ENCODE peak calls at places on chromosomes 16 and 17, in nine cellular contexts. D is astrocyte of the cerebellum, N is HFF-Myc, E is AG09309, T is pancreas, M is heart right ventricle, W is fibroblast of the aortic adventitia, G is thoracic aorta, R is psoas muscle. V is an unnamed sample.

GRCh38 chr16:27405546-27406451 is 3.8 kb downstream of the IL21R start:
- DNase-seq in G (no peak), W (peak), E (no peak), T (no peak), N (no peak), R (no peak), D (no peak), M (no peak), V (no peak)

GRCh38 chr17:30323895-30324319 is 9.9 kb downstream of the TMIGD1 start:
- DNase-seq in M (no peak), R (no peak), N (no peak), T (no peak), W (peak), E (no peak), G (no peak), D (peak), V (no peak)

GRCh38 chr17:58918072-58918471 is 162.4 kb downstream of the PPM1E start:
- DNase-seq in N (no peak), D (no peak), W (no peak), T (no peak), R (no peak), G (no peak), M (no peak), E (no peak), V (no peak)

GRCh38 chr17:81322271-81323082 is 27.4 kb upstream of the SLC38A10 start:
- DNase-seq in D (no peak), W (no peak), T (no peak), E (no peak), R (peak), M (no peak), G (no peak), N (no peak), V (peak)

GRCh38 chr17:68777243-68777855 is 176.2 kb upstream of the FAM20A start:
- DNase-seq in D (peak), N (peak), M (peak), R (peak), W (peak), E (no peak), G (no peak), T (peak), V (peak)

GRCh38 chr17:73292031-73292531 is 19.7 kb downstream of the CDC42EP4 start:
- DNase-seq in T (no peak), N (no peak), D (no peak), G (peak), E (no peak), R (peak), M (peak), W (peak), V (no peak)

GRCh38 chr17:80101160-80101945 is at the start of gene GAA:
- DNase-seq in M (peak), G (no peak), N (peak), E (peak), T (peak), D (no peak), W (peak), R (peak), V (peak)

GRCh38 chr16:79597277-79597676 is 3.3 kb downstream of the MAF start:
- DNase-seq in D (no peak), E (no peak), N (no peak), M (no peak), W (no peak), R (no peak), T (no peak), G (no peak), V (no peak)

GRCh38 chr16:24800586-24800985 is 45.2 kb upstream of the SLC5A11 start:
- DNase-seq in M (no peak), W (peak), T (no peak), R (no peak), G (no peak), E (no peak), D (no peak), N (no peak), V (no peak)

GRCh38 chr16:80804061-80804450 is 342 bp downstream of the CDYL2 start:
- DNase-seq in T (peak), E (peak), M (peak), W (peak), D (peak), R (peak), G (no peak), N (peak), V (peak)

GRCh38 chr17:5501725-5502124 is 15.4 kb downstream of the MIS12 start:
- DNase-seq in D (no peak), N (no peak), M (no peak), W (no peak), G (no peak), T (no peak), R (no peak), E (no peak), V (no peak)

GRCh38 chr16:21277927-21278706 is at the start of gene CRYM:
- DNase-seq in W (peak), M (peak), N (no peak), D (no peak), E (no peak), T (peak), G (no peak), R (peak), V (peak)

GRCh38 chr17:2965621-2966275 is 97.7 kb downstream of the OR1D5 start:
- DNase-seq in N (no peak), G (no peak), R (no peak), M (no peak), W (peak), T (no peak), D (no peak), E (no peak), V (peak)

GRCh38 chr16:64830653-64831052 is 291.2 kb downstream of the CDH11 start:
- DNase-seq in G (no peak), R (no peak), E (peak), N (no peak), M (no peak), T (no peak), D (no peak), W (no peak), V (no peak)

GRCh38 chr17:68462381-68463210 is 5.3 kb upstream of the WIPI1 start:
- DNase-seq in W (peak), E (no peak), D (peak), M (peak), T (peak), G (no peak), N (peak), R (peak), V (peak)

GRCh38 chr17:41125064-41125463 is 1.1 kb upstream of the KRTAP4-12 start:
- DNase-seq in W (no peak), G (no peak), R (no peak), E (no peak), M (no peak), N (no peak), D (no peak), T (no peak), V (no peak)

GRCh38 chr17:62626719-62627218 is 701 bp upstream of the MRC2 start:
- DNase-seq in W (peak), T (no peak), D (peak), G (no peak), R (peak), M (peak), N (peak), E (peak), V (peak)

GRCh38 chr16:81571175-81571574 is 126.6 kb downstream of the CMIP start:
- DNase-seq in G (no peak), N (no peak), E (no peak), R (no peak), T (no peak), M (no peak), D (no peak), W (no peak), V (no peak)

GRCh38 chr16:2046889-2047329 is 725 bp downstream of the NTHL1 start:
- DNase-seq in R (no peak), N (no peak), T (no peak), D (no peak), E (no peak), W (no peak), M (no peak), G (no peak), V (no peak)

GRCh38 chr16:2044541-2044940 is 3.1 kb downstream of the NTHL1 start:
- DNase-seq in W (no peak), M (no peak), D (no peak), R (no peak), G (no peak), T (no peak), N (no peak), E (no peak), V (no peak)

GRCh38 chr16:2048116-2048543 is 345 bp downstream of the TSC2 start:
- DNase-seq in R (no peak), G (no peak), M (no peak), W (peak), T (no peak), E (no peak), D (no peak), N (no peak), V (no peak)

GRCh38 chr16:2046125-2046888 is 1.3 kb downstream of the NTHL1 start:
- DNase-seq in T (no peak), W (no peak), M (no peak), D (no peak), N (no peak), E (no peak), G (no peak), R (no peak), V (no peak)

DNA sequence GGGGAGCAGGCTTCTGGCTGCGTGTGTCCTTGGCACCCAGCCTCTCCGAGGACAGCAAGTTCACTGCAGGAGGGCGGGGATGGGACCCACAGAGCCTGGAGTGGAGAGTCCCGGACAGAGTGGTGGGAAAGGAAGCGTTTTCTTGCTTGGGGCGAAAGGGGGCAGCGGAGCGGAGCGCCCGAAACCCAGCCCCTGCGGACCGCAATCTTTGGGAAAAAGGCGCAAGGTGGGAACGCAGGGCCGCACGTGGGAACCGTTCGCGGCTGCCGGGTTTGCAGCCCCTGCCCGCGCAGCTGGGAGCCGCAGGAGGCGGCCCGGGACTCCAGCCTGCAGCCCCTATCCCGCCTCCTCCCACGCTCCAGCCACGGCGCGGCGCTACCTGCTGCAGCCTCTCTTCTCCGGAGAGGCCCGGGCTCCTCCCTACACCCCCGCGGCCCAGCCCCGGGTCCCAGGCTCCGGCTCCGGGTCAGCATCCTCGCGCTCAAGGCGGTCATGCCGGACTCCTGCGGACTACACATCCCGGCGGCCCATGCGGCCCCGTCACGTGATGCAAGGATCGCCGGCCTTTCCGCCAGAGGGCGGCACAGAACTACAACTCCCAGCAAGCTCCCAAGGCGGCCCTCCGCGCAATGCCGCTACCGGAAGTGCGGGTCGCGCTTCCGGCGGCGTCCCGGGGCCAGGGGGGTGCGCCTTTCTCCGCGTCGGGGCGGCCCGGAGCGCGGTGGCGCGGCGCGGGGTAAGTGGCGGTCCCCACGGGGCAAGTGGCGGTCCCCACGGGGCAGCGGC is at the start of the genes NTHL1 and TSC2:
- DNase-seq in T (peak), M (peak), W (peak), N (peak), E (peak), D (peak), R (peak), G (peak), V (peak)
- TF ChIP-seq CTCF in T (peak), M (peak), W (peak), N (no peak), E (peak), D (peak), R (peak), G (peak), V (peak)

GRCh38 chr17:56867948-56868376 is 34.0 kb downstream of the DGKE start:
- DNase-seq in G (no peak), T (no peak), W (peak), D (no peak), E (no peak), R (no peak), N (peak), M (no peak), V (no peak)

GRCh38 chr17:56866496-56866895 is 32.5 kb downstream of the DGKE start:
- DNase-seq in D (no peak), W (no peak), G (no peak), N (no peak), T (no peak), E (no peak), R (no peak), M (no peak), V (no peak)

GRCh38 chr17:56870163-56870651 is 36.3 kb downstream of the DGKE start:
- DNase-seq in M (no peak), D (no peak), R (no peak), E (no peak), W (no peak), T (no peak), N (no peak), G (no peak), V (no peak)

GRCh38 chr17:56866076-56866475 is 32.1 kb downstream of the DGKE start:
- DNase-seq in E (no peak), R (no peak), M (no peak), T (no peak), N (no peak), G (no peak), D (no peak), W (no peak), V (no peak)

DNA sequence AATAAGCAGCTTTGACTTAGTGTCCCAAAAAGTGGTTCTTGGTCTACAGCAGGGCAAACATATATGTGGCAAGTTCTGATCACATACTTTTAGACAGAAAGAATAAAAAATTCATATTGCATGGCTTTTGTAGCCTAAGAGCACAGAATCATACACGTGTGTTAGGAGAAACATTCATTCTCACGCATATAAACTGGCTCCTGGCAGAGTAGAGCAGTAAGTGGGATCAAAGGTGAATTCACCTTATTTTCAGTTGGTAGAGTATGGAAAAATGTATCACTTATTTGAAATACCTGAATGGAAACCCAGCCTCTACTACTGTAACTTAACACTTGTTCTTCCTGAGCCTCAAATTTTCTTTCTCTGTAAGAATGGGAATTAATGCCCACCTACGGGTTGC is 34.8 kb downstream of the DGKE start:
- DNase-seq in N (no peak), W (no peak), E (no peak), R (no peak), T (no peak), M (no peak), D (no peak), G (no peak), V (no peak)
- H3K4me3 ChIP-seq in N (no peak), W (no peak), E (no peak), R (no peak), T (no peak), M (no peak), D (no peak), G (no peak), V (no peak)

GRCh38 chr16:30722443-30722842 is 23.5 kb downstream of the SRCAP start:
- DNase-seq in N (no peak), R (no peak), W (no peak), G (no peak), M (no peak), E (no peak), T (no peak), D (no peak), V (no peak)
- TF ChIP-seq CTCF in N (no peak), R (no peak), W (no peak), G (no peak), M (no peak), E (no peak), T (no peak), D (no peak), V (no peak)

GRCh38 chr17:39738568-39738901 is 797 bp downstream of the GRB7 start:
- DNase-seq in T (peak), D (no peak), W (no peak), N (no peak), G (no peak), E (no peak), M (no peak), R (peak), V (no peak)
- H3K4me3 ChIP-seq in T (peak), D (no peak), W (no peak), N (no peak), G (peak), E (no peak), M (no peak), R (no peak), V (no peak)

GRCh38 chr17:75559958-75560533 is 27.6 kb upstream of the MYO15B start:
- DNase-seq in M (no peak), D (no peak), N (no peak), R (no peak), E (no peak), W (no peak), T (no peak), G (no peak), V (no peak)

GRCh38 chr17:75565066-75565465 is 22.5 kb upstream of the MYO15B start:
- DNase-seq in M (no peak), T (no peak), W (peak), N (no peak), R (no peak), D (no peak), G (no peak), E (peak), V (no peak)

GRCh38 chr17:75563063-75563758 is 24.4 kb upstream of the MYO15B start:
- DNase-seq in N (no peak), G (no peak), E (no peak), D (no peak), M (no peak), W (no peak), R (no peak), T (no peak), V (no peak)

GRCh38 chr17:75564195-75564594 is 23.4 kb upstream of the MYO15B start:
- DNase-seq in W (no peak), R (no peak), T (no peak), D (no peak), G (no peak), N (no peak), M (no peak), E (no peak), V (no peak)

DNA sequence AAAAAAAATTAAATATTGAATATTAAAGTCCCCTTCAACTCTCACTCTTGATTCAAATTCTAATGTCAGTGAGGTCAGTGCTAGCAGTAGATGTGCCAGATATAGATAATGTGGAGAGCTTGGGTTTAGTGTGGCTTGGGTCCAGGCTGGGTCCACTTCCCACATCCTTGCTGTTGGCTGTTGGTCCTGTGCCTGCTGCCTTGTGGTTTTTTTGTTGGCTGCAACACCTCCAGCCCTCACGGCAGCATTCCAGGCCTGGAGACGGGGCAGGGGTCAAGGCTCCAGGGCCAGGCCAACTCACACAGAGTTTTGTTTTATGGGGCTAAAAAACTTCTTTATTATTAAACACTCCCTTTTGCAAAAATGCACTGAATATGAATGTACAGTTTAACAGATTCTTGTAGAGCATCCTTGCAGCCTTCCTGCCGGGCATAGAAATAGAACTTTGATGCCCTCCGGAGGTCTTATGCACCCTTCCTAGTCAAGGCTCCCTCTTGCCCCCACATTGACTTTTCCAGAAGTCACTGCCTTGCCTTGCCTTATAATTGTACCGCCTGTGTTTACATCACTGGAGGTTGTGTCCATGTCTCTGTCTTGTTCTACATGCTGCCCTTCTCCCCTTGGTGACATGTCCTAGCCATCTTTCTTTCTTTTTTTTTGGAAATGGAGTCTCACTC is 25.5 kb upstream of the MYO15B start:
- DNase-seq in W (peak), N (no peak), G (no peak), E (peak), R (no peak), D (peak), M (no peak), T (no peak), V (no peak)
- TF ChIP-seq CTCF in W (no peak), N (peak), G (no peak), E (no peak), R (no peak), D (no peak), M (no peak), T (no peak), V (peak)

V was measured in BE2C.